ENCODE peak calls at places on chromosomes 1 and 21, in five cellular contexts. U is right lobe of liver, F is ovary, O is upper lobe of left lung, B is sigmoid colon. K is an unnamed sample.

GRCh38 chr1:19398309-19398760 is 86.2 kb downstream of the SLC66A1 start:
- DNase-seq in U (no peak), F (peak), O (no peak), B (peak), K (no peak)

GRCh38 chr1:28933918-28934317 is 19.5 kb downstream of the EPB41 start:
- DNase-seq in U (no peak), F (no peak), O (no peak), B (no peak), K (no peak)

GRCh38 chr1:87240661-87241285 is 87.9 kb upstream of the LMO4 start:
- DNase-seq in U (no peak), F (no peak), O (peak), B (no peak), K (no peak)

GRCh38 chr1:91308544-91308943 is 96.1 kb downstream of the HFM1 start:
- DNase-seq in U (no peak), F (no peak), O (no peak), B (no peak), K (no peak)

GRCh38 chr1:246836647-246837046 is 95.1 kb downstream of the AHCTF1 start:
- DNase-seq in U (no peak), F (no peak), O (no peak), B (no peak), K (no peak)

GRCh38 chr1:67647814-67648358 is 37.1 kb upstream of the GADD45A start:
- DNase-seq in U (no peak), F (no peak), O (no peak), B (no peak), K (no peak)

GRCh38 chr1:3671371-3672180 is 19.3 kb downstream of the TP73 start:
- DNase-seq in U (peak), F (no peak), O (peak), B (peak), K (no peak)

GRCh38 chr21:37043818-37044217 is 29.1 kb downstream of the PIGP start:
- DNase-seq in U (no peak), F (no peak), O (peak), B (no peak), K (no peak)

GRCh38 chr1:33268927-33269610 is 12.8 kb downstream of the ZNF362 start:
- DNase-seq in U (no peak), F (no peak), O (no peak), B (no peak), K (no peak)

GRCh38 chr1:155175281-155175926 is 1.8 kb downstream of the TRIM46 start:
- DNase-seq in U (no peak), F (peak), O (peak), B (peak), K (no peak)

GRCh38 chr1:235552146-235552716 is 48.0 kb upstream of the B3GALNT2 start:
- DNase-seq in U (no peak), F (no peak), O (no peak), B (no peak), K (no peak)

GRCh38 chr1:160411231-160411630 is 10.9 kb downstream of the VANGL2 start:
- DNase-seq in U (no peak), F (no peak), O (no peak), B (no peak), K (no peak)

DNA sequence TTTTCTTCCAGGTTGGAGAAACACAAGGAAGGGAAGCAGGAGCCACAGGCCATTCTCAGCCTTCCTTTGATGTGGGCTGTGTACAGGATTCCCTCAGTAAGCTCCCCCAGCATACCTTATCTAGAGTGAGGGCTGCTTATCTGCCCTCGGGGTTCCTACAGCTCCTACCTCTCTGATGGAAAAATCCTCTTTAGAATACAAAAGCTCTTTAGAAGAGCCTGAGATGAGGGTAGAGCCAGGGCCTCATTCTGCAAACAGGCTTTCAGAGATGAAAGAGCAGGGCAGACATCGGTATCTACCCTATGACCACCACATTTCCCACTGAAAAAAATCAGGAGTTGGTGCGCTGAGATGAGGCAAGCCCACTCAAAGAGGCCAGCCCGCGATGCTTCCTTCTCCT is 85.1 kb downstream of the PLPP3 start:
- DNase-seq in U (no peak), F (no peak), O (no peak), B (no peak), K (no peak)
- H3K27ac ChIP-seq in U (peak), F (no peak), O (no peak), B (no peak), K (no peak)

GRCh38 chr1:205662791-205663190 is 17.5 kb downstream of the SLC45A3 start:
- DNase-seq in U (no peak), F (no peak), O (peak), B (no peak), K (no peak)
- H3K4me3 ChIP-seq in U (no peak), F (no peak), O (no peak), B (no peak), K (no peak)

DNA sequence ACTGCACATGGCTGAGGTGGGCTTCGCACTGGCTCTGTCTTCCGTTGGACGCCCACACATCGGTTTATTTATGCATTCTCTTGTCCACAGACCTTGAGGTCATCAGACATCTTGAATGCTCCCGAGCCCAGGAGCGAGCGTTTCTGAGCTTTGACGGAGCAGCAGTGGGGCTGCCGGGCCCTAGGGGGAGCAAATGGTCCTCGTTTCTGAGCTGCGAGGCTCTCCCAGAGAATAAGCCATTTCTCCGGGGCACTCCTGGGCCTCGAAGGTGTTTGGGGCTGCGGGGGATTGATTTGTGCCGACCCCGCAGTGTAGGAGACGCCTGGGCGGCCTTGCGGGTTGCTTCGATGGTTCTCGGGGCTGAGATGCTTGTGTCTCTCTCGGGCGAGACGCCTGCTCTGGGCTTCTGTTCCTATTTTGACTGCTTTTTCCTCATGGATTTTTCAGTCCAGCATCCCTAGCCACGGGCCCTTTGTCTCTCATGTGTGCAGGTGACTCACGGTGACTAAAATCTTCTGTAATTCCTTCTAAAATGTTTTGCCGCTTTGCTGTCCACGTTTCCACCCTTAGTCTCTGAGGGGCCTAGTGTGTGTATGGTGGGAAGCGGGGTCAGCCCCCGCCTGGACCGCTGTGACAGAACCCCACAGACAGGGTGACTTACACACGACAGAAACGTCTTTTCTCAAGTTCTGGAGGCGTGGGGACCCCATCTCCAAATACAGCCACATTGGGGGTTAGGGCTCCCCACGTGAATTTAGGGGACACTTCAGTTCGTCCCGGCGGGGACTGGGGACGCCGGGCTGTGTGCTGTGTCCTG is 62.1 kb downstream of the FAAP20 start:
- DNase-seq in U (no peak), F (peak), O (no peak), B (peak), K (no peak)
- TF ChIP-seq POLR2A in U (no peak), F (no peak), O (peak), B (no peak), K (no peak)

DNA sequence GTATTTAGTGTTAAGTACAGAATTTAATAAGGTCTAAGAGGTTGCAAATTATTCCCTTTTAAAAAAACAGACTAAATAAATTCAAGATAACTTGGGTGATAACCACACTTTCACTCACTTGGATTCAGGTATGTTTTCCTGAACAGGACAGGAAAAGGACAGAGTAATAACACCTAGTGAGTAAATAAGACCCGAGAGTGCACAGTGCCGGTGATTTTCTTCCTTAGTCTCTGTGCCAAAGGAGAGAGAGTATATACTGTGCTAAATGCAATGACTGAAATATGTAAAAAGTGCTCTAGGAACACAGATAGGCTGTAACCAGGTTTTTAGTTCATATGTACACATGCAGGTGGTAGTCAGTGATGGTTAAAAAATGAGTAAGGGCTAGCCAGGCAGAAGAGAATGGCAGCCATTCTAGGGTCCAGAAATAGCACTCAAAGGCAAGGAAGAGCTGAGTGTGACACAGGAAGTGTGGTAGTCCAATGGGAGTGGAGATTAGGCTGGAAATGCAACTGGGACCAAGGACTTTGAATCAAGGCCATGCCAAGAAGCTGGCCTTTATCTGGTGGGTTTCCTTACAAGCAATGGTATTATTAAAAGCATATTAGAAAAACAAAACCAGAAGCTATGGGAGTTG is 58.1 kb downstream of the NRIP1 start:
- DNase-seq in U (no peak), F (no peak), O (no peak), B (no peak), K (no peak)
- H3K27ac ChIP-seq in U (no peak), F (no peak), O (no peak), B (no peak), K (peak)

GRCh38 chr1:205030916-205031315 is 12.1 kb upstream of the CNTN2 start:
- DNase-seq in U (no peak), F (no peak), O (no peak), B (no peak), K (no peak)
- H3K4me3 ChIP-seq in U (no peak), F (no peak), O (no peak), B (no peak), K (no peak)

DNA sequence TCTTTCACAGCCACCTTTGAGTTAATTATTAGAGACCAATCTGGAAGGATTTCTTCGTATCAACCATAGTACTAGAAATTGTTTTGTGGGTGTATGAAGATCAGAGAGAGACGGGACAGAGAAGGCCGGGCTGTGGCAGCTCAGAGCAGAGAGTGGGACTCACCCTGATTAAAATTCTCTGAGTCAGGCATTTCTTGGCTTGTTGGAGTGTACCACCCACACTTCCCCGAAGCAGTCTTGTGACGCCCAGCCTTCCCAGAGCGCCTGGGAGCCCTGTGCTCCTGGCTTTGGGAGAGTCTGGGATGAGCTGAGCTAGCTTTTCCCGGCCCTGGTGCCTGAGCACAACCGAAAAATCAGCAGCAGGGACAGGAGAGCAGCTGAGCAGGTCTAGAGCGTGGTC is 19.4 kb downstream of the PLEKHM2 start:
- DNase-seq in U (no peak), F (peak), O (no peak), B (peak), K (peak)
- TF ChIP-seq POLR2A in U (no peak), F (peak), O (no peak), B (no peak), K (peak)

GRCh38 chr1:205976708-205977107 is 26.5 kb downstream of the RAB7B start:
- DNase-seq in U (peak), F (no peak), O (no peak), B (peak), K (no peak)

GRCh38 chr1:205979301-205979700 is 23.9 kb downstream of the RAB7B start:
- DNase-seq in U (no peak), F (no peak), O (no peak), B (peak), K (no peak)

GRCh38 chr1:205976036-205976435 is 27.2 kb downstream of the RAB7B start:
- DNase-seq in U (no peak), F (no peak), O (no peak), B (peak), K (no peak)

GRCh38 chr1:205978676-205979075 is 24.5 kb downstream of the RAB7B start:
- DNase-seq in U (no peak), F (no peak), O (no peak), B (peak), K (no peak)

DNA sequence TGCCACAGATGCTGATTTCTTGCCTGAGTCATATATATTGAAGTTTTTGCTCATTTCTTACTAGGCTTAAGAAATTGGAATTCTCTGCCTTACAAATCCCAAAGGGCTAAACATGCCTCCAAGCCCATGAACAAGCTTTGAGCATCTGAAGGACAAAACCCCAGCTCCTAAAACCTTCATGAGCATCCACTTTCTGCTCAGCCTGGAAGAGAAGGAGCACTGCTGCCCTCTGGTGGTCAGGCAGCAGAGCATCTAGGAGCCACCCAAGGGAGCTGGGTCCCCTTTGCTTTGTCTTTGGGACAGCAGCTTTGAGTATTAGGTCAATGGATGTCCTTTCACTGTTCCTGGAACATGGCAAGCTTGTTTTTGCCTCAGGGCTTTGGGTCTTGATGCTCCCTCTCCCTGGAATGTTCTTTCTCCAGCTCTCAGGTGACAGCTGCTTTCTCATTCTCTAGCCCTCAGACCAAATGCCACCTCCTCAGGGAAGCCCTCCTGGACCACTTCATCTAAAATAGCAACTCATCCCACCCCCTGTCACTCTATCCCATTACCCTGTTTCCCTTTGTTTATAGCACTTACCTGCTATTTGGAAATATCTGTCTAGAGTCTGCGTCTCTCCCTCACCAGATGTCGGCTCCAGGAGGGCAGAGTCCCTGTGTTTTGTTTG is 25.7 kb downstream of the RAB7B start:
- DNase-seq in U (peak), F (peak), O (no peak), B (peak), K (peak)
- H3K27ac ChIP-seq in U (no peak), F (no peak), O (no peak), B (no peak), K (peak)

DNA sequence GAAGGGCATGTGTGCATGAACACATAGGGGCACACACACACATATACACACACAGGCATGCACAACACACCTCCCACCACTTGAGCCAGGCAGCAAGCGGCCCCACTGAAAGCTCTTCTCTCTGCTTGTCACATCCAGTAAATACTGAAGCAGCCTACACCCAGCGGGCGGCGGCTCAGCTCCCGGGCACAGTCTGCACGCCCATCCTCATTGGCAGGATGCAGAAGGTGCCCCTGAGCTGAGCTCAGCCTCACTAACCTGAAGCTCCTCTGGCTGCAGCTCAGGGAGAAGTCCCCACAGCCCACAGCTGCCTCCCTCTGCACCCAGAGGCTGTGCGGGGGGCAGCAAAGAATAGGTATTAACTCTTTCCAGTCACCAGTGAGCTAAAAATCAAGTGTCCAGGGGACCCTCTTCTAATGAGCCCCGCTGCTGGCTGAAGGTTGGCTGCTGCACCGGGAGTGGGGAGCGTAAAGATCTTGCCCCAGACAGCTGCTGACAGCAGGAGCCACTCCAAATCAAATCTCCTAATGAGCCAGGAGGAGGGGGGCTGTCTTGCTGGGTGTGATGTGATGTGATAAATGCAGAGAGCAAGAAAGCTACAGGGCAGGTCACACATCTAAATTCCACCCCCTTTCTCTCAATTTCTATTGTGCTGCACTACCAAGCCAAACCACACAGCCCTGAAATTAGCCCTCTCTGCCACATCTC is 12.5 kb downstream of the RGS8 start:
- DNase-seq in U (no peak), F (no peak), O (peak), B (no peak), K (no peak)
- H3K4me3 ChIP-seq in U (no peak), F (no peak), O (no peak), B (no peak), K (no peak)

GRCh38 chr1:248849152-248849551 is 9.7 kb downstream of the ZNF692 start:
- DNase-seq in U (no peak), F (no peak), O (no peak), B (peak), K (no peak)
- TF ChIP-seq POLR2A in U (no peak), F (no peak), O (no peak), B (no peak), K (no peak)

GRCh38 chr1:85550784-85551516 is 29.6 kb upstream of the CCN1 start:
- DNase-seq in U (no peak), F (no peak), O (no peak), B (no peak), K (no peak)

GRCh38 chr1:85553416-85553815 is 27.1 kb upstream of the CCN1 start:
- DNase-seq in U (no peak), F (no peak), O (no peak), B (no peak), K (no peak)

GRCh38 chr1:85555867-85556577 is 24.5 kb upstream of the CCN1 start:
- DNase-seq in U (no peak), F (no peak), O (peak), B (no peak), K (no peak)

GRCh38 chr1:85554630-85555327 is 25.8 kb upstream of the CCN1 start:
- DNase-seq in U (no peak), F (no peak), O (no peak), B (no peak), K (no peak)

GRCh38 chr1:85553936-85554335 is 26.6 kb upstream of the CCN1 start:
- DNase-seq in U (no peak), F (no peak), O (no peak), B (no peak), K (no peak)
- H3K27ac ChIP-seq in U (no peak), F (no peak), O (no peak), B (peak), K (no peak)